ENCODE peak calls at places on chromosomes 2 and 18, in five cellular contexts. E, B, N, Q and W are unnamed samples.

GRCh38 chr18:59219672-59220163 is at the start of gene GRP:
- DNase-seq in E (no peak), B (no peak), N (no peak), Q (no peak), W (no peak)

GRCh38 chr18:48800479-48800876 is 150.3 kb downstream of the SMAD7 start:
- DNase-seq in E (peak), B (no peak), N (peak), Q (no peak), W (no peak)

GRCh38 chr2:28610583-28611201 is 114.8 kb downstream of the PLB1 start:
- DNase-seq in E (no peak), B (no peak), N (peak), Q (peak), W (peak)

GRCh38 chr2:26527726-26528125 is 49.8 kb upstream of the OTOF start:
- DNase-seq in E (no peak), B (no peak), N (peak), Q (no peak), W (no peak)

GRCh38 chr2:20582600-20583221 is 68.2 kb downstream of the HS1BP3 start:
- DNase-seq in E (peak), B (no peak), N (peak), Q (no peak), W (no peak)

GRCh38 chr2:73292906-73293533 is 328 bp downstream of the EGR4 start:
- DNase-seq in E (no peak), B (no peak), N (peak), Q (no peak), W (no peak)

GRCh38 chr2:238561230-238561629 is 134.5 kb downstream of the ASB1 start:
- DNase-seq in E (no peak), B (no peak), N (no peak), Q (no peak), W (no peak)

GRCh38 chr2:130785466-130786055 is 30.2 kb downstream of the AMER3 start:
- DNase-seq in E (no peak), B (no peak), N (peak), Q (no peak), W (no peak)

GRCh38 chr2:102122115-102122514 is 20.4 kb upstream of the IL1R1 start:
- DNase-seq in E (no peak), B (no peak), N (no peak), Q (no peak), W (peak)

GRCh38 chr2:12844511-12844910 is 127.8 kb downstream of the TRIB2 start:
- DNase-seq in E (peak), B (no peak), N (no peak), Q (no peak), W (no peak)

GRCh38 chr2:177252808-177253531 is 11.6 kb downstream of the NFE2L2 start:
- DNase-seq in E (no peak), B (peak), N (no peak), Q (no peak), W (no peak)

GRCh38 chr2:69216535-69217332 is 170.3 kb downstream of the GFPT1 start:
- DNase-seq in E (peak), B (no peak), N (no peak), Q (no peak), W (peak)

GRCh38 chr2:150554046-150554445 is 66.6 kb upstream of the RND3 start:
- DNase-seq in E (no peak), B (no peak), N (no peak), Q (no peak), W (no peak)

GRCh38 chr2:237198144-237198900 is 112.6 kb downstream of the COPS8 start:
- DNase-seq in E (no peak), B (no peak), N (no peak), Q (no peak), W (peak)

GRCh38 chr18:79687806-79688205 is 8.2 kb downstream of the CTDP1 start:
- DNase-seq in E (no peak), B (peak), N (no peak), Q (no peak), W (peak)

GRCh38 chr2:12819098-12819465 is 102.3 kb downstream of the TRIB2 start:
- DNase-seq in E (peak), B (peak), N (no peak), Q (no peak), W (peak)

GRCh38 chr2:54149623-54150501 is 34.4 kb downstream of the ACYP2 start:
- DNase-seq in E (no peak), B (no peak), N (no peak), Q (no peak), W (peak)

GRCh38 chr18:45383228-45383627 is 232.0 kb upstream of the SLC14A2 start:
- DNase-seq in E (no peak), B (no peak), N (no peak), Q (no peak), W (no peak)

GRCh38 chr2:55511508-55512124 is 7.9 kb upstream of the CFAP36 start:
- DNase-seq in E (no peak), B (no peak), N (no peak), Q (peak), W (peak)

GRCh38 chr2:147689510-147689909 is 155.3 kb upstream of the ACVR2A start:
- DNase-seq in E (no peak), B (peak), N (no peak), Q (no peak), W (no peak)

GRCh38 chr2:8303322-8303832 is 378.5 kb upstream of the ID2 start:
- DNase-seq in E (peak), B (peak), N (peak), Q (no peak), W (peak)

GRCh38 chr2:179444056-179444455 is 179.4 kb upstream of the SESTD1 start:
- DNase-seq in E (no peak), B (no peak), N (no peak), Q (no peak), W (peak)

GRCh38 chr2:42021490-42021889 is 26.3 kb upstream of the PKDCC start:
- DNase-seq in E (no peak), B (no peak), N (no peak), Q (no peak), W (peak)

GRCh38 chr2:115160523-115161521 is 718.4 kb downstream of the DPP10 start:
- DNase-seq in E (no peak), B (no peak), N (no peak), Q (no peak), W (no peak)

GRCh38 chr2:25197336-25198208 is 29.2 kb upstream of the POMC start:
- DNase-seq in E (no peak), B (no peak), N (no peak), Q (no peak), W (no peak)

GRCh38 chr2:236694125-236694888 is 124.7 kb downstream of the ACKR3 start:
- DNase-seq in E (no peak), B (no peak), N (no peak), Q (no peak), W (peak)

GRCh38 chr2:185144159-185144919 is 546.0 kb downstream of the ZNF804A start:
- DNase-seq in E (no peak), B (no peak), N (no peak), Q (no peak), W (no peak)

GRCh38 chr18:12841070-12841469 is 43.0 kb downstream of the PTPN2 start:
- DNase-seq in E (no peak), B (no peak), N (peak), Q (no peak), W (no peak)

GRCh38 chr18:21998531-21998930 is 170.9 kb upstream of the GATA6 start:
- DNase-seq in E (peak), B (no peak), N (no peak), Q (no peak), W (no peak)

GRCh38 chr2:100757621-100758394 is 62.1 kb upstream of the NPAS2 start:
- DNase-seq in E (no peak), B (no peak), N (no peak), Q (no peak), W (peak)

GRCh38 chr2:190876641-190877040 is 4.0 kb upstream of the GLS start:
- DNase-seq in E (no peak), B (no peak), N (no peak), Q (no peak), W (no peak)

GRCh38 chr18:79458131-79458838 is 62.6 kb downstream of the NFATC1 start:
- DNase-seq in E (peak), B (no peak), N (no peak), Q (peak), W (peak)

GRCh38 chr2:34102359-34102758 is 503.3 kb upstream of the FAM98A start:
- DNase-seq in E (no peak), B (no peak), N (no peak), Q (no peak), W (peak)

GRCh38 chr2:72940786-72941185 is 23.5 kb downstream of the EMX1 start:
- DNase-seq in E (no peak), B (no peak), N (no peak), Q (no peak), W (peak)

GRCh38 chr2:180523629-180524340 is 456.6 kb upstream of the UBE2E3 start:
- DNase-seq in E (no peak), B (no peak), N (no peak), Q (no peak), W (peak)

GRCh38 chr2:234502285-234502918 is 5.5 kb upstream of the ARL4C start:
- DNase-seq in E (no peak), B (no peak), N (no peak), Q (peak), W (peak)

GRCh38 chr18:72819050-72819449 is 48.7 kb downstream of the NETO1 start:
- DNase-seq in E (no peak), B (no peak), N (no peak), Q (no peak), W (no peak)
- TF ChIP-seq CTCF in E (no peak), B (no peak), N (no peak), Q (no peak), W (no peak)

GRCh38 chr2:120014231-120014990 is 1.5 kb downstream of the EPB41L5 start:
- DNase-seq in E (no peak), B (no peak), N (no peak), Q (no peak), W (no peak)
- H3K4me3 ChIP-seq in E (peak), B (no peak), N (no peak), Q (no peak), W (peak)

GRCh38 chr2:229416116-229416694 is 145.1 kb upstream of the PID1 start:
- DNase-seq in E (peak), B (peak), N (no peak), Q (no peak), W (peak)
- TF ChIP-seq CTCF in E (no peak), B (no peak), N (no peak), Q (no peak), W (peak)

DNA sequence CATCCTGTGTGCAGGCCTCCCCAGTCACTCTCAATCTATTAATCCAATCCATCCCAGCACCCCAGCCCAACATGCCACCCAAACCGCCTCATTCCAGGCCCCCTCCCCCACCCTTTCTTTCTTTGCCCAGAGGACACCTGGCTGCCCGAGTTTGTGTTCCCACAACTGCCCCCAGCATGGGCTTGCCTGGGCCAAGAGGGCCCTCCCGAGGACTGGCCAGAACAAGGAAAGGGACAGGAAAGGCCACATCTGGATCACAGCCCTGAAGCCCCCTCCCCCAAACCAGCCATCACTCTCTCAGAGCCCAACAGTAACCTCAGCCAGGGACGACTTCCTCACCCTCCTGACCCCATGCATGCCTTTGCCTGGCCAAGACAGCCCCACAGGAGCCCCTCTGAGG is 1.2 kb downstream of the TNS1 start:
- DNase-seq in E (no peak), B (no peak), N (no peak), Q (no peak), W (no peak)
- H3K4me3 ChIP-seq in E (peak), B (no peak), N (no peak), Q (no peak), W (peak)

GRCh38 chr2:111958901-111959300 is 60.5 kb downstream of the MERTK start:
- DNase-seq in E (no peak), B (no peak), N (no peak), Q (no peak), W (no peak)
- TF ChIP-seq CTCF in E (peak), B (no peak), N (no peak), Q (peak), W (peak)

GRCh38 chr2:10722252-10722825 is 909 bp downstream of the ATP6V1C2 start:
- DNase-seq in E (no peak), B (no peak), N (no peak), Q (no peak), W (no peak)
- H3K4me3 ChIP-seq in E (peak), B (peak), N (peak), Q (no peak), W (no peak)

DNA sequence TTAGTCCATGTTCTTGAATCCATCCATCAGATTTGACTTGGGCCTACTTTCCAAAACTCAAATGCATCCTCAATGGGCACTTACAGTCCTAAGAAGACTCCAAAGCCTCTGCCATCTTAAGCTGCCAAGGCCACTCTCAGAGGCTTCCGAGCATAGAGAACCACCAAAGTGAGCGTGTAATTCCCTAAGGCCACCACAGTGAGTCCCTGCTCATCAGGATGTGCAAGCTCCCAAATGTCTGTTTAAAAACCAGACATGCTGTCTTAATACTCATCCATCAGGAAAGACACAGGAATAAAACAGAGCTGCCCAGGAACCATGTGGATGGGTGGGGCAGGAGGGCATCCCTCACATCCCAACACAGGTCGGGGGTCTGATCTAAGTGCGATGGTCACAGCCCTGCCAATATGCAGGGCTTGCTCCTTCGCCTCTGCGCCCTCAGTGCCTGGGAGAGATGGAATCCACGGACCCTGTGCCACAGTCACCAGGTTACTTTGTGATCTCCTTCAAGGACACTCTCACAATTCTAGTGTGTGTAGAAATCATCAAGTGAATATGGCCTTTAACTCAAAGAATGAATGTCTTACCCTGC is 80.4 kb downstream of the POLR1A start:
- DNase-seq in E (no peak), B (no peak), N (no peak), Q (no peak), W (peak)
- TF ChIP-seq CTCF in E (no peak), B (no peak), N (no peak), Q (peak), W (peak)

GRCh38 chr2:95345066-95345414 is 47.9 kb downstream of the KCNIP3 start:
- DNase-seq in E (no peak), B (no peak), N (no peak), Q (no peak), W (no peak)
- H3K4me3 ChIP-seq in E (peak), B (no peak), N (peak), Q (peak), W (peak)

GRCh38 chr2:19312949-19313348 is 45.5 kb downstream of the OSR1 start:
- DNase-seq in E (no peak), B (no peak), N (no peak), Q (peak), W (peak)
- TF ChIP-seq CTCF in E (peak), B (peak), N (no peak), Q (peak), W (peak)

GRCh38 chr2:197809064-197809463 is 4.7 kb downstream of the PLCL1 start:
- DNase-seq in E (no peak), B (no peak), N (no peak), Q (no peak), W (no peak)

GRCh38 chr2:197805598-197806316 is 1.4 kb downstream of the PLCL1 start:
- DNase-seq in E (no peak), B (no peak), N (no peak), Q (no peak), W (no peak)

GRCh38 chr2:197804758-197805597 is 585 bp downstream of the PLCL1 start:
- DNase-seq in E (peak), B (no peak), N (peak), Q (no peak), W (peak)

GRCh38 chr2:197804049-197804757 is at the start of gene PLCL1:
- DNase-seq in E (peak), B (peak), N (peak), Q (peak), W (peak)

GRCh38 chr2:197806317-197806633 is 1.9 kb downstream of the PLCL1 start:
- DNase-seq in E (no peak), B (no peak), N (no peak), Q (no peak), W (peak)
- H3K4me3 ChIP-seq in E (peak), B (no peak), N (no peak), Q (no peak), W (no peak)